ENCODE peak calls at places on chromosomes 12 and 14, in five cellular contexts. One of them, this sample, is unnamed. For H3K4me1 and H3K9me3, the result is how much of the 10 kb centered on the place peaks cover.

GRCh38 chr12:51540996-51541395 is 50.0 kb upstream of the SCN8A start:
- DNase-seq in colonic mucosa: no peak
- DNase-seq in stomach: no peak
- DNase-seq in naive thymus-derived CD4-positive, alpha-beta T cell: no peak
- DNase-seq in hepatocyte: no peak
- DNase-seq in this sample: no peak

GRCh38 chr12:9041321-9041720 is 52.0 kb downstream of the KLRG1 start:
- DNase-seq in colonic mucosa: no peak
- DNase-seq in stomach: no peak
- DNase-seq in naive thymus-derived CD4-positive, alpha-beta T cell: no peak
- DNase-seq in hepatocyte: no peak
- DNase-seq in this sample: no peak

GRCh38 chr12:34399631-34400422 is 377.5 kb downstream of the ALG10 start:
- DNase-seq in colonic mucosa: peak
- DNase-seq in stomach: peak
- DNase-seq in naive thymus-derived CD4-positive, alpha-beta T cell: peak
- DNase-seq in hepatocyte: peak
- DNase-seq in this sample: no peak

GRCh38 chr12:24777359-24777758 is 171.5 kb downstream of the BCAT1 start:
- DNase-seq in colonic mucosa: no peak
- DNase-seq in stomach: no peak
- DNase-seq in naive thymus-derived CD4-positive, alpha-beta T cell: no peak
- DNase-seq in hepatocyte: no peak
- DNase-seq in this sample: no peak

GRCh38 chr14:98953544-98954346 is 318.3 kb downstream of the BCL11B start:
- DNase-seq in colonic mucosa: peak
- DNase-seq in stomach: peak
- DNase-seq in naive thymus-derived CD4-positive, alpha-beta T cell: no peak
- DNase-seq in hepatocyte: peak
- DNase-seq in this sample: no peak

GRCh38 chr12:85466906-85467305 is 186.9 kb downstream of the ALX1 start:
- DNase-seq in colonic mucosa: no peak
- DNase-seq in stomach: no peak
- DNase-seq in naive thymus-derived CD4-positive, alpha-beta T cell: no peak
- DNase-seq in hepatocyte: no peak
- DNase-seq in this sample: no peak

GRCh38 chr12:93174048-93174447 is 203.7 kb upstream of the NUDT4 start:
- DNase-seq in colonic mucosa: no peak
- DNase-seq in stomach: no peak
- DNase-seq in naive thymus-derived CD4-positive, alpha-beta T cell: no peak
- DNase-seq in hepatocyte: no peak
- DNase-seq in this sample: no peak

GRCh38 chr14:54737132-54737711 is 165.4 kb downstream of the GCH1 start:
- DNase-seq in colonic mucosa: no peak
- DNase-seq in stomach: no peak
- DNase-seq in naive thymus-derived CD4-positive, alpha-beta T cell: no peak
- DNase-seq in hepatocyte: no peak
- DNase-seq in this sample: no peak

GRCh38 chr12:100153131-100153530 is 10.5 kb upstream of the BLTP3B start:
- DNase-seq in colonic mucosa: no peak
- DNase-seq in stomach: no peak
- DNase-seq in naive thymus-derived CD4-positive, alpha-beta T cell: no peak
- DNase-seq in hepatocyte: no peak
- DNase-seq in this sample: no peak

GRCh38 chr12:93173178-93173957 is 204.4 kb upstream of the NUDT4 start:
- DNase-seq in colonic mucosa: no peak
- DNase-seq in stomach: no peak
- DNase-seq in naive thymus-derived CD4-positive, alpha-beta T cell: no peak
- DNase-seq in hepatocyte: no peak
- DNase-seq in this sample: no peak

GRCh38 chr12:121466800-121467637 is 67.1 kb downstream of the RNF34 start:
- DNase-seq in colonic mucosa: peak
- DNase-seq in stomach: peak
- DNase-seq in naive thymus-derived CD4-positive, alpha-beta T cell: peak
- DNase-seq in hepatocyte: peak
- DNase-seq in this sample: peak

GRCh38 chr12:87995581-87996178 is 33.5 kb downstream of the C12orf50 start:
- DNase-seq in colonic mucosa: peak
- DNase-seq in stomach: peak
- DNase-seq in naive thymus-derived CD4-positive, alpha-beta T cell: no peak
- DNase-seq in hepatocyte: peak
- DNase-seq in this sample: peak

GRCh38 chr12:67082221-67082620 is 186.9 kb upstream of the CAND1 start:
- DNase-seq in colonic mucosa: no peak
- DNase-seq in stomach: no peak
- DNase-seq in naive thymus-derived CD4-positive, alpha-beta T cell: no peak
- DNase-seq in hepatocyte: no peak
- DNase-seq in this sample: no peak

GRCh38 chr12:52915637-52916036 is 10.8 kb upstream of the KRT8 start:
- DNase-seq in colonic mucosa: no peak
- DNase-seq in stomach: no peak
- DNase-seq in naive thymus-derived CD4-positive, alpha-beta T cell: no peak
- DNase-seq in hepatocyte: no peak
- DNase-seq in this sample: no peak

GRCh38 chr12:65632131-65632855 is 192.0 kb upstream of the HMGA2 start:
- DNase-seq in colonic mucosa: no peak
- DNase-seq in stomach: no peak
- DNase-seq in naive thymus-derived CD4-positive, alpha-beta T cell: no peak
- DNase-seq in hepatocyte: no peak
- DNase-seq in this sample: no peak

GRCh38 chr12:77609016-77609415 is 221.7 kb upstream of the NAV3 start:
- DNase-seq in colonic mucosa: no peak
- DNase-seq in stomach: no peak
- DNase-seq in naive thymus-derived CD4-positive, alpha-beta T cell: no peak
- DNase-seq in hepatocyte: no peak
- DNase-seq in this sample: no peak

DNA sequence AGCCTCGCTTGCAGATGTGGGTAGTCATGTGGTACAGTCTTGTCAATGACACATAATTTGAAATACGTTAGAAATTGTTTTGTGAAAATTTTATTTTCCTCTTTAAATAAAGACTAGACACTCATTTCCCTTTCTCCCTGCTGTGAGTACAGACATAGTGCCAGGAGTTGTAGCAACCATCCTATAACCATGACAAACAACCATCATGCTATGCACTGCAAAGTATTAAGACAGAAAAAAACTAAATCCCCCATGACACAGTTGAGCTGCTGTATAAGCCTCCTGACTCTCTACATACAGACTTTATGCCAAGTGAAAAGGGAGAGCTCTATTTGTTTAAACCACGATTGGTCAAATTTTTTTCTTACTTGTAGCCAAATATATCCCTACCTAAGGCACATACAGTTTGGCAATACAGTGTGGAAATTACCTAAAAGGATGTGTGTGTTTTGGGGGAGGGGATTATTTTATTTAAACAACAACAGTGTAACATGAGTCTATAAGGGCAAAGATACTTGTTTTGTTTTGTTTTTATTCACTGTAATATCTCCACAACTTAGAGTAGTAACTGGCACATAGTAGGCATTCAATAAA is 45.0 kb upstream of the KRR1 start:
- DNase-seq in colonic mucosa: no peak
- DNase-seq in stomach: no peak
- DNase-seq in naive thymus-derived CD4-positive, alpha-beta T cell: no peak
- DNase-seq in hepatocyte: no peak
- DNase-seq in this sample: no peak
- H3K4me1 ChIP-seq in colonic mucosa: under half
- H3K4me1 ChIP-seq in stomach: under half
- H3K4me1 ChIP-seq in naive thymus-derived CD4-positive, alpha-beta T cell: under half
- H3K4me1 ChIP-seq in hepatocyte: under half
- H3K4me1 ChIP-seq in this sample: under half

GRCh38 chr14:102050026-102050405 is 36.8 kb downstream of the HSP90AA1 start:
- DNase-seq in colonic mucosa: no peak
- DNase-seq in stomach: no peak
- DNase-seq in naive thymus-derived CD4-positive, alpha-beta T cell: no peak
- DNase-seq in hepatocyte: no peak
- DNase-seq in this sample: no peak
- H3K4me3 ChIP-seq in colonic mucosa: no peak
- H3K4me3 ChIP-seq in stomach: no peak
- H3K4me3 ChIP-seq in naive thymus-derived CD4-positive, alpha-beta T cell: no peak
- H3K4me3 ChIP-seq in hepatocyte: no peak
- H3K4me3 ChIP-seq in this sample: no peak

GRCh38 chr14:26703967-26704366 is 106.1 kb upstream of the NOVA1 start:
- DNase-seq in colonic mucosa: no peak
- DNase-seq in stomach: no peak
- DNase-seq in naive thymus-derived CD4-positive, alpha-beta T cell: no peak
- DNase-seq in hepatocyte: no peak
- DNase-seq in this sample: no peak
- H3K9me3 ChIP-seq in colonic mucosa: under half
- H3K9me3 ChIP-seq in stomach: under half
- H3K9me3 ChIP-seq in naive thymus-derived CD4-positive, alpha-beta T cell: under half
- H3K9me3 ChIP-seq in hepatocyte: under half
- H3K9me3 ChIP-seq in this sample: under half

GRCh38 chr12:113482334-113482733 is 10.7 kb upstream of the LHX5 start:
- DNase-seq in colonic mucosa: no peak
- DNase-seq in stomach: no peak
- DNase-seq in naive thymus-derived CD4-positive, alpha-beta T cell: no peak
- DNase-seq in hepatocyte: no peak
- DNase-seq in this sample: no peak

GRCh38 chr12:113480336-113480688 is 8.6 kb upstream of the LHX5 start:
- DNase-seq in colonic mucosa: no peak
- DNase-seq in stomach: no peak
- DNase-seq in naive thymus-derived CD4-positive, alpha-beta T cell: no peak
- DNase-seq in hepatocyte: no peak
- DNase-seq in this sample: no peak

GRCh38 chr12:113486722-113487121 is 15.1 kb upstream of the LHX5 start:
- DNase-seq in colonic mucosa: no peak
- DNase-seq in stomach: no peak
- DNase-seq in naive thymus-derived CD4-positive, alpha-beta T cell: no peak
- DNase-seq in hepatocyte: no peak
- DNase-seq in this sample: no peak

GRCh38 chr12:113488322-113488721 is 16.7 kb upstream of the LHX5 start:
- DNase-seq in colonic mucosa: no peak
- DNase-seq in stomach: no peak
- DNase-seq in naive thymus-derived CD4-positive, alpha-beta T cell: no peak
- DNase-seq in hepatocyte: no peak
- DNase-seq in this sample: no peak

GRCh38 chr12:113485330-113485729 is 13.7 kb upstream of the LHX5 start:
- DNase-seq in colonic mucosa: no peak
- DNase-seq in stomach: no peak
- DNase-seq in naive thymus-derived CD4-positive, alpha-beta T cell: no peak
- DNase-seq in hepatocyte: no peak
- DNase-seq in this sample: no peak
- H3K4me1 ChIP-seq in colonic mucosa: under half
- H3K4me1 ChIP-seq in stomach: under half
- H3K4me1 ChIP-seq in naive thymus-derived CD4-positive, alpha-beta T cell: under half
- H3K4me1 ChIP-seq in hepatocyte: under half
- H3K4me1 ChIP-seq in this sample: under half

GRCh38 chr12:106130474-106131113 is 8.2 kb downstream of the NUAK1 start:
- DNase-seq in colonic mucosa: no peak
- DNase-seq in stomach: no peak
- DNase-seq in naive thymus-derived CD4-positive, alpha-beta T cell: no peak
- DNase-seq in hepatocyte: no peak
- DNase-seq in this sample: no peak

GRCh38 chr12:106131671-106132070 is 7.1 kb downstream of the NUAK1 start:
- DNase-seq in colonic mucosa: no peak
- DNase-seq in stomach: no peak
- DNase-seq in naive thymus-derived CD4-positive, alpha-beta T cell: no peak
- DNase-seq in hepatocyte: no peak
- DNase-seq in this sample: no peak

GRCh38 chr12:106134294-106134949 is 4.3 kb downstream of the NUAK1 start:
- DNase-seq in colonic mucosa: no peak
- DNase-seq in stomach: no peak
- DNase-seq in naive thymus-derived CD4-positive, alpha-beta T cell: no peak
- DNase-seq in hepatocyte: no peak
- DNase-seq in this sample: no peak

GRCh38 chr12:106133136-106134087 is 5.3 kb downstream of the NUAK1 start:
- DNase-seq in colonic mucosa: no peak
- DNase-seq in stomach: no peak
- DNase-seq in naive thymus-derived CD4-positive, alpha-beta T cell: no peak
- DNase-seq in hepatocyte: no peak
- DNase-seq in this sample: no peak

DNA sequence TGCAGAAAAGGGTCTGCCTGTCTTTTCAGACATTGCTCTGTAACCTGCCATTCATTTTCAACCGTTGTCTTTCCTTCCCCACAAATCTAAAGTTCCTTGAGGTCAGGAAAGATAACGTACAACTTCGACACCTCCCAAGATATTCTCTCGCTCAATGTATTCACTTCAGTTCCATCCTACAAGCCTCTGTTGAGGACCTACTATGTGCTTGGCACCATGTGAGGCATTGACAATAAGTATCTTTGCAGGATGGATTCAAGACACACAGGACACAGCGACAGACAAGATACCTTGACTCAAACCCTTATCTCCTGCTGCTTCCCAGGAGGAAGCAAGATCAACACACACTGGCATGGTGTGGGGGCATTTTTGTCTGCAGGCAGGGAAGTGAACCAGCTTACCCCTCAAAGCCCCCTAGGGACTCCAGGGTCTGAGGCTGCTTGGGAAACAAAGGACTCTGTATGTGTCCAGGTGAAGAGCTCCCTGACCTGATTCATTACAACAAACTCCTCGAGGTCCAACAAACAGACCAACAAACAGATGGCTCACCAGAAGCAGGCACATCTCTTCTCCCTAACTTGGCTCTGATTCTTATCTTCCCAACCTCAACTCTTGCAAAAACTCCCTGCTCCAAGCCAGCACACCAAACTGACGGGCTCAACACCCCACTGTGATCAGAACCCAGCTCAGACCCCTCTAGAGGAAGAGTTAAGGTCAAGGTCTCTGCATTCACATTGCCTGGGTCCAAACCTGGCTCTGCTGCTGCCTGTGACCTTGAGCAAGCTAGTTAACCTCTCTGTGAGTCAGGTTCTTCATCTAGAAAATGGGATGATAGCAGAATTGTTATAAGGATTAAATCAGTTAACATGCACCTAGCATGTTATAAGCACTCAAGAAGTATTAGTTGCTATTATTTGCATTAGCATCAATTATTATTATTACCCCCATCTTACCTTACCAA is 6.3 kb downstream of the NUAK1 start:
- DNase-seq in colonic mucosa: no peak
- DNase-seq in stomach: no peak
- DNase-seq in naive thymus-derived CD4-positive, alpha-beta T cell: no peak
- DNase-seq in hepatocyte: no peak
- DNase-seq in this sample: no peak
- H3K4me3 ChIP-seq in colonic mucosa: no peak
- H3K4me3 ChIP-seq in stomach: no peak
- H3K4me3 ChIP-seq in naive thymus-derived CD4-positive, alpha-beta T cell: no peak
- H3K4me3 ChIP-seq in hepatocyte: no peak
- H3K4me3 ChIP-seq in this sample: no peak

GRCh38 chr14:106044949-106045596 is 518.7 kb downstream of the TMEM121 start:
- DNase-seq in colonic mucosa: peak
- DNase-seq in stomach: peak
- DNase-seq in naive thymus-derived CD4-positive, alpha-beta T cell: peak
- DNase-seq in hepatocyte: no peak
- DNase-seq in this sample: peak

GRCh38 chr14:106039400-106039799 is 513.0 kb downstream of the TMEM121 start:
- DNase-seq in colonic mucosa: peak
- DNase-seq in stomach: no peak
- DNase-seq in naive thymus-derived CD4-positive, alpha-beta T cell: peak
- DNase-seq in hepatocyte: no peak
- DNase-seq in this sample: peak

GRCh38 chr14:106044515-106044914 is 518.1 kb downstream of the TMEM121 start:
- DNase-seq in colonic mucosa: no peak
- DNase-seq in stomach: no peak
- DNase-seq in naive thymus-derived CD4-positive, alpha-beta T cell: no peak
- DNase-seq in hepatocyte: no peak
- DNase-seq in this sample: no peak
- H3K9me3 ChIP-seq in colonic mucosa: under half
- H3K9me3 ChIP-seq in stomach: under half
- H3K9me3 ChIP-seq in naive thymus-derived CD4-positive, alpha-beta T cell: under half
- H3K9me3 ChIP-seq in hepatocyte: under half
- H3K9me3 ChIP-seq in this sample: under half